ENCODE peak calls at places on chromosome 5, in five cellular contexts. M is HCT116, Y is GM12878, U is K562, I is HepG2. A is an unnamed sample.

GRCh38 chr5:80453372-80453771 is 34.5 kb upstream of the FAM151B start:
- DNase-seq in M (no peak), U (no peak), I (no peak), Y (no peak), A (peak)

GRCh38 chr5:102682102-102682647 is 72.9 kb upstream of the PAM start:
- DNase-seq in U (no peak), I (no peak), M (no peak), Y (no peak), A (no peak)

GRCh38 chr5:180600554-180601041 is 9.3 kb upstream of the SCGB3A1 start:
- DNase-seq in M (no peak), I (no peak), Y (no peak), U (no peak), A (peak)

GRCh38 chr5:149459891-149460290 is 80.8 kb upstream of the IL17B start:
- DNase-seq in Y (no peak), M (no peak), U (no peak), I (no peak), A (no peak)

GRCh38 chr5:68345166-68345565 is 129.6 kb downstream of the PIK3R1 start:
- DNase-seq in U (peak), Y (no peak), I (no peak), M (no peak), A (no peak)

GRCh38 chr5:50415912-50416311 is 25.2 kb downstream of the EMB start:
- DNase-seq in Y (peak), U (no peak), I (no peak), M (no peak), A (no peak)

GRCh38 chr5:150710165-150710564 is 9.3 kb upstream of the RBM22 start:
- DNase-seq in M (no peak), I (no peak), Y (no peak), U (no peak), A (peak)

GRCh38 chr5:142872795-142873194 is 102.6 kb downstream of the ARHGAP26 start:
- DNase-seq in M (peak), I (no peak), Y (no peak), U (no peak), A (peak)

GRCh38 chr5:20359377-20359776 is 371.4 kb upstream of the CDH18 start:
- DNase-seq in U (no peak), M (no peak), Y (no peak), I (no peak), A (no peak)

GRCh38 chr5:149367972-149368645 is 10.3 kb downstream of the PCYOX1L start:
- DNase-seq in U (no peak), I (no peak), M (no peak), Y (no peak), A (no peak)

GRCh38 chr5:72353046-72353445 is 32.9 kb downstream of the PTCD2 start:
- DNase-seq in M (no peak), U (no peak), I (no peak), Y (no peak), A (no peak)

GRCh38 chr5:36733183-36733582 is 126.8 kb downstream of the SLC1A3 start:
- DNase-seq in I (no peak), M (no peak), Y (no peak), U (no peak), A (no peak)

GRCh38 chr5:14342306-14342705 is 199.2 kb downstream of the TRIO start:
- DNase-seq in M (no peak), U (no peak), I (no peak), Y (no peak), A (no peak)

GRCh38 chr5:176166427-176166826 is 71.8 kb upstream of the SIMC1 start:
- DNase-seq in I (no peak), M (peak), Y (no peak), U (no peak), A (no peak)

GRCh38 chr5:10601246-10602030 is 37.6 kb downstream of the ANKRD33B start:
- DNase-seq in U (peak), M (peak), Y (no peak), I (peak), A (peak)

DNA sequence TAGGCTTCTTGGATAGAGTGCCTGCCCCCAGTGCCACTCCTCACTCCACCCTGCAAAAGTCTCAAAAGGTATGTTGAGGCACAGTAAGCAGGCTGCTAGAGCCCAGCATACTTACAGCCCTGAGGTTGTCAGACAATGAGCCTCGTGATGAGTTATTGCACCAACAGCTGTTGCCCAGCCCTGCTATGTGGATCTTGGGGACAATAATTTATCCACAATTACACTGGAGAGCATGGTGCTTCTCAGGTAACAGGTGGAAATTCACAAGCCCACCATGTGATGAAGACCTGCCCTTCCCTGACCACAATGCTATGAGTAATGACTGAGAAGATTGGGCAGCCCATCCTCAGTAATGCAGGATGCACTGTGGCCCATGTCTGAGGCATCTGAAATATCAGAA is 36.5 kb downstream of the KCNIP1 start:
- DNase-seq in M (no peak), Y (no peak), I (no peak), U (no peak), A (no peak)
- TF ChIP-seq ZBTB33 in M (no peak), Y (no peak), I (no peak), U (no peak), A (no peak)

GRCh38 chr5:56837956-56838355 is 22.6 kb downstream of the MAP3K1 start:
- DNase-seq in Y (no peak), U (no peak), I (no peak), M (no peak), A (no peak)
- TF ChIP-seq ZBTB33 in Y (no peak), U (no peak), I (no peak), M (no peak), A (no peak)

DNA sequence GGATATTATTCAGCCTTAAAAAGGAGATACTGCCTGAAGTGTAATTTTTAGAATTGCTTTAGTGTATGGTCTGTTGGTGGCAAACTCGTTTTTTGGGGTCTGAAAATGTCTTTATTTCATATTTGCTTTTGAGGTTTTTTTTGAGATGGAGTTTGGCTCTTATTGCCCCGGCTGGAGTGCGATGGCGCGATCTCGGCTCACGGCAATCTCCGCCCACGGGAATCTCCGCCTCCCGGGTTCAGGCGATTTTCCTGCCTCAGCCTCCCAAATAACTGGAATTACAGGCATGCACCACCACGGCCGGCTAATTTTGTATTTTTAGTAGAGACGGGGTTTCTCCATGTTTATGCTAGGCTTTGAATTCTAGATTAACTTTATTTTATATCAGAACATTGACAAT is 20.2 kb upstream of the PCDHB1 start:
- DNase-seq in U (no peak), M (no peak), I (no peak), Y (no peak), A (no peak)
- TF ChIP-seq ZBTB33 in U (no peak), M (no peak), I (no peak), Y (no peak), A (no peak)

DNA sequence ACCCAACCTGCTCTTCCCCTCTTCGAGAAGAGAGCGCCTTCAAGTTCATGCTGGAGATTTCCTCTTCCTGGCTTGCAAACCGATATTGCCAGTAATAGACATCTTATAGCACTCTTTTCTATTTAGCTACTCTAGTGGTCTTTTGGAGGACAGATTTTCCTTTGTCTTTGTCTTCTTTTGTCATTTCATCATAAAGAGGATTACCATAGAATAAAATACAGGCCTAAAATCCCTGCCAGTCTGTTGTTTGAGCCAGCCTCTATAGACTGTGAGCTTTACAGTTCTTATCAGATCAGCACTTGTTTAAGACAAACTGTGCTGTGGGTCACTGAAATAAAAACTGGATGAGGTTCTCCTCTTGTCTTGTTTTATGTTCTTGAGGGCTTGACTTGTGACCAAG is 802.8 kb downstream of the NR2F1-AS1 start:
- DNase-seq in M (no peak), Y (no peak), I (no peak), U (no peak), A (no peak)
- TF ChIP-seq ZBTB33 in M (no peak), Y (no peak), I (no peak), U (no peak), A (no peak)

GRCh38 chr5:556909-557441 is 32.7 kb upstream of the SLC9A3 start:
- DNase-seq in I (peak), M (no peak), Y (no peak), U (peak), A (no peak)

GRCh38 chr5:561408-561807 is 37.2 kb upstream of the SLC9A3 start:
- DNase-seq in I (no peak), M (no peak), Y (no peak), U (no peak), A (peak)

GRCh38 chr5:558871-559503 is 34.7 kb upstream of the SLC9A3 start:
- DNase-seq in Y (no peak), I (no peak), M (no peak), U (no peak), A (no peak)

GRCh38 chr5:560792-561166 is 36.5 kb upstream of the SLC9A3 start:
- DNase-seq in I (no peak), U (no peak), Y (no peak), M (no peak), A (no peak)

DNA sequence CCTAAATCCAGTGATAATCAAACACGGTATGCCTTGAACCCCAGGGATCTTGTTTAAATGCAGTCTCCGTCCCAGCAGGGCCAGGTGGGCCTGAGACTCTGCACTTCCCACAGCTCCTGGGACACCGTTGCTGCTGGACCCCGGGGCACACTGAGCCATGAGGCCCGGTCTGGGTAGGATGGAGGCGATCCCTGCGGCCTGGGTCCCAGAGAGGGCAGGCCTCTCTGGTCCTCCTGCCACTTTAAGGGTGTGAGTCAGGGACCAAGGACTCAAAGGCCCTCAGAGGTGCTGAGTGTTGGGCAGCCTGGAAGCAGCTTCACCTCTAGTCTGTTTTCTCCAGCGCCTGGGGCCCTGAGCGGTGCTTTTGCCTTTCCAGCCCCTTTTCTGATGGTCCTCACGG is 34.1 kb upstream of the SLC9A3 start:
- DNase-seq in Y (no peak), U (no peak), I (no peak), M (no peak), A (no peak)
- TF ChIP-seq ZBTB33 in Y (no peak), U (no peak), I (no peak), M (no peak), A (no peak)

GRCh38 chr5:59757442-59757841 is 136.1 kb downstream of the PDE4D start:
- DNase-seq in Y (no peak), U (no peak), I (no peak), M (no peak), A (no peak)
- TF ChIP-seq ZBTB33 in Y (no peak), U (no peak), I (no peak), M (no peak), A (no peak)

DNA sequence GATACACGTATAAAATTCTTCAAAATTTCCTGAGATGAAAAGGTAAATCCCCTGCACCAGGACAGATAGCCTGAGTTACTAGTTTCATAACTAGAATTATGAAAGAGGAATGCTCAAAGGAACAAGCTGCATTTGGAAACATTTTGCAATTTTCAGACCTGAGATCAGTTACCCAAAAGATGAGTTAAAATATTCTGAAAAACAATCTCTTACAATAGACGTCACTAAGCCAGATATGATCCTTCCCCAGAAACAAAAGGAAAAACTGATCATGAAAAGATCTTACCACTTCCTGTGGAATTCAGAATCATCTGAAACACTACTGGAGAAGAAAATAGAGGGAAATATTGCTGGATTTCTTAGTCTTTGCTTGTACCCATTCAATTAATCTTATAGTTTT is 204.7 kb downstream of the ARRDC3 start:
- DNase-seq in I (no peak), Y (no peak), M (no peak), U (no peak), A (no peak)
- TF ChIP-seq ZBTB33 in I (no peak), Y (no peak), M (no peak), U (no peak), A (no peak)

DNA sequence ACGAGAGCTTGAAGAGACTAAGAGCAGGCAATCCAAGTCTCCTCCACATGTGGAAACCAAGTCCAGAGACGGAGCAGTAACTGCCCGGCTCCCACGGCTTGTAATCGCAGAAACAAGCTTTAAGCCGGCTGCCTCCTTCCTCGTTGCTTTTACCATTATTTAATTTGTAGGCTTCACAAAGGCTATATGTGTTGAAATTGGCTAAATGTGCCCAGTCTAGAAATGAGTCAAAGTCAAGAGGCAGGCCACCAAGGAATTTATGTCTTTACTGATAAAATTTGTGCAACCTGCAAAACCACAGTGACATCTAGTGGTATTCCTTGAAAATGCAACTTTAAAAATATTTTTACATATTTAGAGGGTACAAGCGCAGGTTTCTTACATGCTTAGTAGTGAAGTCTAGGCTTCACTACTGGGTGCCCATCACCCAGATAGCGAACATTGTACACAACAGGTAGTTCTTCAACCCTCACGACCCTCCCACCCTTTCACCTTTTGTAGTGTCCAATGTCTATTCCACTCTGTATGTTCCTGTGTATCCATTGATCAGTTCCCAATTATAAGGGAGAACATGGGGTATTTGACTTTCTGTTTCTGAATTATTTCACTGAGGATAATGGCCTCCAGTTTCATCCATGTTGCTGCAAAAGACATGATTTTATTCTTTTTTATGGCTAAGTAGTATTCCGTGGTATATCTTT is 33.5 kb upstream of the EBF1 start:
- DNase-seq in Y (peak), M (peak), U (peak), I (peak), A (peak)
- TF ChIP-seq ZBTB33 in Y (no peak), M (no peak), U (no peak), I (no peak), A (no peak)

GRCh38 chr5:145471831-145472616 is 363.1 kb downstream of the PRELID2 start:
- DNase-seq in I (no peak), Y (no peak), M (no peak), U (no peak), A (no peak)
- TF ChIP-seq ZBTB33 in I (no peak), Y (no peak), M (no peak), U (no peak), A (no peak)